ENCODE peak calls at places on chromosomes 6 and 20, in five cellular contexts. V, X, R, E and L are unnamed samples.

GRCh38 chr20:22805219-22805618 is 220.8 kb upstream of the FOXA2 start:
- DNase-seq in V (no peak), X (no peak), R (no peak), E (no peak), L (peak)

GRCh38 chr20:47706345-47706744 is 78.9 kb downstream of the SULF2 start:
- DNase-seq in V (no peak), X (no peak), R (no peak), E (no peak), L (no peak)

GRCh38 chr6:43172127-43173007 is 1.3 kb downstream of the SRF start:
- DNase-seq in V (peak), X (peak), R (peak), E (peak), L (no peak)

GRCh38 chr6:76772951-76773350 is 690.3 kb downstream of the HTR1B start:
- DNase-seq in V (no peak), X (no peak), R (no peak), E (no peak), L (no peak)

GRCh38 chr6:49072146-49072545 is 390.9 kb downstream of the MMUT start:
- DNase-seq in V (no peak), X (no peak), R (no peak), E (no peak), L (peak)

GRCh38 chr20:35523298-35523888 is 6.1 kb downstream of the C20orf173 start:
- DNase-seq in V (no peak), X (peak), R (no peak), E (peak), L (no peak)

GRCh38 chr20:43925786-43926185 is 11.1 kb downstream of the TOX2 start:
- DNase-seq in V (no peak), X (no peak), R (no peak), E (peak), L (peak)

GRCh38 chr20:56391596-56392281 is at the start of gene AURKA:
- DNase-seq in V (no peak), X (no peak), R (no peak), E (no peak), L (no peak)

GRCh38 chr20:63023836-63024571 is 17.2 kb upstream of the BHLHE23 start:
- DNase-seq in V (no peak), X (no peak), R (no peak), E (no peak), L (no peak)

GRCh38 chr20:46311039-46311650 is 2.8 kb upstream of the CDH22 start:
- DNase-seq in V (no peak), X (no peak), R (no peak), E (peak), L (no peak)

GRCh38 chr20:13059398-13060136 is 50.8 kb downstream of the SPTLC3 start:
- DNase-seq in V (no peak), X (no peak), R (no peak), E (no peak), L (no peak)

GRCh38 chr6:11055127-11055627 is 11.1 kb upstream of the ELOVL2 start:
- DNase-seq in V (no peak), X (no peak), R (no peak), E (no peak), L (no peak)